ENCODE peak calls at places on chromosomes 2 and 18, in nine cellular contexts. Q is activated CD4-positive, alpha-beta T cell treated with anti-CD3 and anti-CD28 coated beads for 4 hours; Y is NCI-H748 treated with DMSO at 0.1 percent for 48 hours; P is naive thymus-derived CD4-positive, alpha-beta T cell; R is T-helper 1 cell; V is NB4; K is H9; B is activated T-cell treated with anti-CD3 and anti-CD28 coated beads, Interleukin-2, amount 50 U/mL, for 72 hours; N is lung microvascular endothelial cell. W is an unnamed sample.

GRCh38 chr2:63048367-63049171 is 2.1 kb upstream of the OTX1 start:
- DNase-seq in Q (no peak), Y (no peak), P (no peak), R (no peak), V (no peak), K (peak), B (peak), N (no peak), W (no peak)

GRCh38 chr2:24816884-24817283 is 23.7 kb downstream of the CENPO start:
- DNase-seq in Q (no peak), Y (no peak), P (no peak), R (no peak), V (no peak), K (no peak), B (no peak), N (peak), W (no peak)

GRCh38 chr2:238600506-238601432 is 174.0 kb downstream of the ASB1 start:
- DNase-seq in Q (no peak), Y (no peak), P (no peak), R (no peak), V (no peak), K (no peak), B (no peak), N (no peak), W (no peak)

GRCh38 chr18:9707381-9708056 is 582 bp upstream of the RAB31 start:
- DNase-seq in Q (no peak), Y (no peak), P (no peak), R (no peak), V (no peak), K (no peak), B (no peak), N (peak), W (no peak)

GRCh38 chr18:55853268-55853667 is 265.3 kb upstream of the TCF4 start:
- DNase-seq in Q (no peak), Y (no peak), P (no peak), R (no peak), V (no peak), K (no peak), B (no peak), N (no peak), W (no peak)

GRCh38 chr2:121063471-121063870 is 221.5 kb downstream of the TFCP2L1 start:
- DNase-seq in Q (no peak), Y (no peak), P (no peak), R (no peak), V (no peak), K (no peak), B (no peak), N (no peak), W (no peak)

GRCh38 chr2:127175821-127176354 is 44.2 kb downstream of the CYP27C1 start:
- DNase-seq in Q (no peak), Y (no peak), P (no peak), R (no peak), V (no peak), K (no peak), B (no peak), N (no peak), W (no peak)

GRCh38 chr2:69436594-69436936 is 670 bp downstream of the NFU1 start:
- DNase-seq in Q (no peak), Y (no peak), P (no peak), R (no peak), V (no peak), K (no peak), B (no peak), N (peak), W (no peak)

GRCh38 chr18:59694824-59695223 is 2.4 kb downstream of the CCBE1 start:
- DNase-seq in Q (no peak), Y (no peak), P (no peak), R (no peak), V (no peak), K (no peak), B (no peak), N (no peak), W (no peak)

GRCh38 chr2:3458396-3459184 is 60.7 kb downstream of the ADI1 start:
- DNase-seq in Q (no peak), Y (no peak), P (no peak), R (no peak), V (no peak), K (peak), B (no peak), N (no peak), W (no peak)

GRCh38 chr2:234146087-234146826 is 95.8 kb downstream of the SPP2 start:
- DNase-seq in Q (no peak), Y (no peak), P (no peak), R (no peak), V (no peak), K (no peak), B (no peak), N (peak), W (no peak)

GRCh38 chr2:152493417-152493816 is 158.4 kb downstream of the FMNL2 start:
- DNase-seq in Q (no peak), Y (no peak), P (no peak), R (no peak), V (peak), K (no peak), B (no peak), N (no peak), W (no peak)

GRCh38 chr2:227462972-227463931 is 8.7 kb upstream of the AGFG1 start:
- DNase-seq in Q (peak), Y (no peak), P (no peak), R (no peak), V (peak), K (no peak), B (peak), N (no peak), W (no peak)

GRCh38 chr2:75543446-75543845 is 17.3 kb downstream of the EVA1A start:
- DNase-seq in Q (no peak), Y (no peak), P (no peak), R (no peak), V (no peak), K (no peak), B (no peak), N (no peak), W (no peak)

GRCh38 chr18:50878345-50879301 is at the start of gene ME2:
- DNase-seq in Q (peak), Y (peak), P (peak), R (peak), V (peak), K (peak), B (peak), N (peak), W (peak)

GRCh38 chr2:237410949-237411635 is 2.9 kb downstream of the COL6A3 start:
- DNase-seq in Q (no peak), Y (no peak), P (no peak), R (no peak), V (no peak), K (no peak), B (no peak), N (no peak), W (no peak)

GRCh38 chr2:177282101-177282573 is 17.6 kb upstream of the NFE2L2 start:
- DNase-seq in Q (no peak), Y (no peak), P (no peak), R (no peak), V (no peak), K (no peak), B (no peak), N (no peak), W (peak)

GRCh38 chr18:79956276-79956675 is 4.8 kb upstream of the SLC66A2 start:
- DNase-seq in Q (no peak), Y (no peak), P (no peak), R (no peak), V (no peak), K (no peak), B (no peak), N (no peak), W (no peak)

GRCh38 chr2:224579411-224579810 is 5.8 kb downstream of the CUL3 start:
- DNase-seq in Q (no peak), Y (no peak), P (no peak), R (no peak), V (peak), K (no peak), B (no peak), N (peak), W (no peak)

GRCh38 chr18:55880617-55881016 is 292.6 kb upstream of the TCF4 start:
- DNase-seq in Q (no peak), Y (no peak), P (no peak), R (no peak), V (no peak), K (no peak), B (no peak), N (no peak), W (no peak)

GRCh38 chr2:101830555-101830954 is 133.0 kb downstream of the MAP4K4 start:
- DNase-seq in Q (no peak), Y (no peak), P (no peak), R (no peak), V (no peak), K (no peak), B (peak), N (peak), W (no peak)